ENCODE peak calls at places on chromosomes 13 and 19, in seven cellular contexts. One of them, this sample, is unnamed.

GRCh38 chr13:111175372-111175771 is 60.3 kb downstream of the ARHGEF7 start:
- DNase-seq in mesendoderm: no peak
- DNase-seq in CD8-positive, alpha-beta T cell: no peak
- DNase-seq in thoracic aorta: no peak
- DNase-seq in right cardiac atrium: no peak
- DNase-seq in effector memory CD4-positive, alpha-beta T cell: no peak
- DNase-seq in RWPE2: no peak
- DNase-seq in this sample: no peak

GRCh38 chr13:45368571-45368970 is 27.6 kb upstream of the TPT1 start:
- DNase-seq in effector memory CD4-positive, alpha-beta T cell: no peak
- DNase-seq in right cardiac atrium: no peak
- DNase-seq in CD8-positive, alpha-beta T cell: no peak
- DNase-seq in thoracic aorta: no peak
- DNase-seq in RWPE2: peak; percentile 5
- DNase-seq in mesendoderm: no peak
- DNase-seq in this sample: no peak

GRCh38 chr13:113874579-113875428 is 10.9 kb upstream of the GAS6 start:
- DNase-seq in RWPE2: no peak
- DNase-seq in thoracic aorta: no peak
- DNase-seq in effector memory CD4-positive, alpha-beta T cell: no peak
- DNase-seq in right cardiac atrium: no peak
- DNase-seq in CD8-positive, alpha-beta T cell: peak; percentile 38
- DNase-seq in mesendoderm: no peak
- DNase-seq in this sample: no peak

GRCh38 chr13:105928901-105929300 is 606.6 kb downstream of the EFNB2 start:
- DNase-seq in CD8-positive, alpha-beta T cell: no peak
- DNase-seq in thoracic aorta: no peak
- DNase-seq in RWPE2: no peak
- DNase-seq in right cardiac atrium: no peak
- DNase-seq in mesendoderm: no peak
- DNase-seq in effector memory CD4-positive, alpha-beta T cell: no peak
- DNase-seq in this sample: no peak

GRCh38 chr19:28987177-28987576 is 225.8 kb downstream of the UQCRFS1 start:
- DNase-seq in right cardiac atrium: no peak
- DNase-seq in RWPE2: no peak
- DNase-seq in effector memory CD4-positive, alpha-beta T cell: no peak
- DNase-seq in thoracic aorta: no peak
- DNase-seq in CD8-positive, alpha-beta T cell: no peak
- DNase-seq in mesendoderm: no peak
- DNase-seq in this sample: no peak

GRCh38 chr13:50224534-50224933 is 209.3 kb downstream of the KCNRG start:
- DNase-seq in effector memory CD4-positive, alpha-beta T cell: no peak
- DNase-seq in thoracic aorta: no peak
- DNase-seq in right cardiac atrium: no peak
- DNase-seq in CD8-positive, alpha-beta T cell: no peak
- DNase-seq in RWPE2: no peak
- DNase-seq in mesendoderm: no peak
- DNase-seq in this sample: no peak

GRCh38 chr13:59464926-59465325 is 698.8 kb downstream of the DIAPH3 start:
- DNase-seq in RWPE2: no peak
- DNase-seq in mesendoderm: no peak
- DNase-seq in effector memory CD4-positive, alpha-beta T cell: no peak
- DNase-seq in CD8-positive, alpha-beta T cell: no peak
- DNase-seq in right cardiac atrium: no peak
- DNase-seq in thoracic aorta: no peak
- DNase-seq in this sample: no peak

GRCh38 chr19:38815059-38816001 is 2.6 kb upstream of the LGALS4 start:
- DNase-seq in effector memory CD4-positive, alpha-beta T cell: no peak
- DNase-seq in thoracic aorta: no peak
- DNase-seq in right cardiac atrium: no peak
- DNase-seq in mesendoderm: no peak
- DNase-seq in RWPE2: no peak
- DNase-seq in CD8-positive, alpha-beta T cell: no peak
- DNase-seq in this sample: no peak

GRCh38 chr13:20828540-20829364 is 55.0 kb upstream of the EEF1AKMT1 start:
- DNase-seq in mesendoderm: peak; percentile 63
- DNase-seq in effector memory CD4-positive, alpha-beta T cell: no peak
- DNase-seq in thoracic aorta: no peak
- DNase-seq in CD8-positive, alpha-beta T cell: no peak
- DNase-seq in RWPE2: no peak
- DNase-seq in right cardiac atrium: no peak
- DNase-seq in this sample: peak; percentile 65

GRCh38 chr13:24671367-24672117 is 8.7 kb upstream of the ATP12A start:
- DNase-seq in thoracic aorta: no peak
- DNase-seq in effector memory CD4-positive, alpha-beta T cell: no peak
- DNase-seq in right cardiac atrium: no peak
- DNase-seq in mesendoderm: peak; percentile 94
- DNase-seq in RWPE2: peak; percentile 72
- DNase-seq in CD8-positive, alpha-beta T cell: no peak
- DNase-seq in this sample: no peak

GRCh38 chr19:3586124-3586626 is 897 bp downstream of the GIPC3 start:
- DNase-seq in CD8-positive, alpha-beta T cell: peak; percentile 79
- DNase-seq in thoracic aorta: no peak
- DNase-seq in RWPE2: no peak
- DNase-seq in right cardiac atrium: no peak
- DNase-seq in mesendoderm: no peak
- DNase-seq in effector memory CD4-positive, alpha-beta T cell: no peak
- DNase-seq in this sample: no peak

GRCh38 chr19:11495481-11495880 is 10.2 kb downstream of the ZNF653 start:
- DNase-seq in CD8-positive, alpha-beta T cell: no peak
- DNase-seq in mesendoderm: no peak
- DNase-seq in RWPE2: no peak
- DNase-seq in right cardiac atrium: no peak
- DNase-seq in effector memory CD4-positive, alpha-beta T cell: no peak
- DNase-seq in thoracic aorta: no peak
- DNase-seq in this sample: no peak

GRCh38 chr19:46901701-46902401 is 41.1 kb downstream of the ARHGAP35 start:
- DNase-seq in effector memory CD4-positive, alpha-beta T cell: no peak
- DNase-seq in RWPE2: no peak
- DNase-seq in mesendoderm: no peak
- DNase-seq in CD8-positive, alpha-beta T cell: no peak
- DNase-seq in right cardiac atrium: no peak
- DNase-seq in thoracic aorta: no peak
- DNase-seq in this sample: no peak

GRCh38 chr13:36475468-36475867 is 43.2 kb downstream of the CCNA1 start:
- DNase-seq in right cardiac atrium: no peak
- DNase-seq in mesendoderm: peak; percentile 76
- DNase-seq in effector memory CD4-positive, alpha-beta T cell: no peak
- DNase-seq in RWPE2: no peak
- DNase-seq in CD8-positive, alpha-beta T cell: no peak
- DNase-seq in thoracic aorta: no peak
- DNase-seq in this sample: no peak

GRCh38 chr13:29676535-29676934 is 81.0 kb upstream of the SLC7A1 start:
- DNase-seq in RWPE2: no peak
- DNase-seq in effector memory CD4-positive, alpha-beta T cell: no peak
- DNase-seq in right cardiac atrium: no peak
- DNase-seq in mesendoderm: peak; percentile 3
- DNase-seq in CD8-positive, alpha-beta T cell: no peak
- DNase-seq in thoracic aorta: no peak
- DNase-seq in this sample: no peak

GRCh38 chr13:81473366-81473899 is 1132.5 kb upstream of the SPRY2 start:
- DNase-seq in effector memory CD4-positive, alpha-beta T cell: no peak
- DNase-seq in RWPE2: no peak
- DNase-seq in CD8-positive, alpha-beta T cell: no peak
- DNase-seq in thoracic aorta: no peak
- DNase-seq in mesendoderm: no peak
- DNase-seq in right cardiac atrium: no peak
- DNase-seq in this sample: no peak

GRCh38 chr19:42277821-42278809 is 9.1 kb downstream of the CIC start:
- DNase-seq in right cardiac atrium: peak; percentile 69
- DNase-seq in effector memory CD4-positive, alpha-beta T cell: no peak
- DNase-seq in thoracic aorta: no peak
- DNase-seq in CD8-positive, alpha-beta T cell: no peak
- DNase-seq in RWPE2: peak; percentile 86
- DNase-seq in mesendoderm: no peak
- DNase-seq in this sample: no peak

GRCh38 chr19:1324792-1325567 is 39.3 kb downstream of the EFNA2 start:
- DNase-seq in mesendoderm: no peak
- DNase-seq in right cardiac atrium: peak; percentile 85
- DNase-seq in thoracic aorta: no peak
- DNase-seq in RWPE2: no peak
- DNase-seq in CD8-positive, alpha-beta T cell: no peak
- DNase-seq in effector memory CD4-positive, alpha-beta T cell: no peak
- DNase-seq in this sample: no peak

GRCh38 chr13:82436099-82436585 is 1446.1 kb downstream of the SLITRK1 start:
- DNase-seq in mesendoderm: no peak
- DNase-seq in right cardiac atrium: no peak
- DNase-seq in thoracic aorta: no peak
- DNase-seq in RWPE2: no peak
- DNase-seq in CD8-positive, alpha-beta T cell: no peak
- DNase-seq in effector memory CD4-positive, alpha-beta T cell: no peak
- DNase-seq in this sample: no peak

GRCh38 chr19:39599116-39599515 is 3.2 kb upstream of the LGALS13 start:
- DNase-seq in CD8-positive, alpha-beta T cell: no peak
- DNase-seq in mesendoderm: peak; percentile 54
- DNase-seq in RWPE2: no peak
- DNase-seq in effector memory CD4-positive, alpha-beta T cell: no peak
- DNase-seq in right cardiac atrium: no peak
- DNase-seq in thoracic aorta: no peak
- DNase-seq in this sample: no peak

GRCh38 chr19:43618921-43619261 is 538 bp downstream of the ZNF428 start:
- DNase-seq in CD8-positive, alpha-beta T cell: no peak
- DNase-seq in RWPE2: no peak
- DNase-seq in effector memory CD4-positive, alpha-beta T cell: no peak
- DNase-seq in thoracic aorta: no peak
- DNase-seq in right cardiac atrium: no peak
- DNase-seq in mesendoderm: no peak
- DNase-seq in this sample: no peak

GRCh38 chr19:46753420-46754155 is 7.3 kb upstream of the STRN4 start:
- DNase-seq in RWPE2: no peak
- DNase-seq in effector memory CD4-positive, alpha-beta T cell: peak; percentile 50
- DNase-seq in right cardiac atrium: peak; percentile 78
- DNase-seq in CD8-positive, alpha-beta T cell: peak; percentile 72
- DNase-seq in mesendoderm: peak; percentile 70
- DNase-seq in thoracic aorta: no peak
- DNase-seq in this sample: peak; percentile 68

DNA sequence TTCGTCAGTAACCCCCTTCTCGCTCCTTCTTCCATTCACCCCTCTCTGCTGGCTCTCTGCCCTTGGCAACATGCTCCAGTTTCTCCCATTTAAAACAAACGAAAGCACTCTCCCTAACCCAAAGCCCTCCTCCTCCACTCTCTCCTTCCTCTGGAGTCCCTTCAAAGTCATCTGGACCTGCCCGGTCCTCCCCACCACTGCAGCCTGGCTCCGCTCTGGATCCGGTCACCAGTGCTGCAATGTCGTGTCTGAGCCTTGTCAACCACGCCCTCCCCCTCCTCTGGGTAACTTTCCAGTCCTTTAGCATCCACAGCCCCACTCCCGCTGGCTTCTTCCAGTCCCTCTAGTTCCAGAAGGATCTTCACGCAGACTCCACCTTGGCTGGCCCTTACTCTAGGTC is 55.0 kb downstream of the STK24 start:
- DNase-seq in right cardiac atrium: no peak
- DNase-seq in mesendoderm: peak; percentile 35
- DNase-seq in effector memory CD4-positive, alpha-beta T cell: no peak
- DNase-seq in thoracic aorta: no peak
- DNase-seq in CD8-positive, alpha-beta T cell: no peak
- DNase-seq in RWPE2: no peak
- DNase-seq in this sample: no peak
- H3K4me1 ChIP-seq in right cardiac atrium: peaks cover 22% of the 10 kb centered on the region
- H3K4me1 ChIP-seq in mesendoderm: peaks cover 18% of the 10 kb centered on the region
- H3K4me1 ChIP-seq in effector memory CD4-positive, alpha-beta T cell: peaks cover 61% of the 10 kb centered on the region
- H3K4me1 ChIP-seq in thoracic aorta: peaks cover 15% of the 10 kb centered on the region
- H3K4me1 ChIP-seq in CD8-positive, alpha-beta T cell: peaks cover 68% of the 10 kb centered on the region
- H3K4me1 ChIP-seq in RWPE2: no peaks in the 10 kb centered on the region
- H3K4me1 ChIP-seq in this sample: peaks cover 100% of the 10 kb centered on the region

GRCh38 chr13:92012787-92013186 is 614.4 kb downstream of the GPC5 start:
- DNase-seq in CD8-positive, alpha-beta T cell: no peak
- DNase-seq in thoracic aorta: no peak
- DNase-seq in right cardiac atrium: no peak
- DNase-seq in effector memory CD4-positive, alpha-beta T cell: no peak
- DNase-seq in mesendoderm: no peak
- DNase-seq in RWPE2: no peak
- DNase-seq in this sample: no peak
- H3K27ac ChIP-seq in CD8-positive, alpha-beta T cell: no peak overlapping the region
- H3K27ac ChIP-seq in thoracic aorta: no peak overlapping the region
- H3K27ac ChIP-seq in right cardiac atrium: no peak overlapping the region
- H3K27ac ChIP-seq in effector memory CD4-positive, alpha-beta T cell: no peak overlapping the region
- H3K27ac ChIP-seq in mesendoderm: no peak overlapping the region
- H3K27ac ChIP-seq in RWPE2: no peak overlapping the region
- H3K27ac ChIP-seq in this sample: no peak overlapping the region

GRCh38 chr13:94952787-94953186 is 240.4 kb upstream of the SOX21 start:
- DNase-seq in right cardiac atrium: no peak
- DNase-seq in CD8-positive, alpha-beta T cell: no peak
- DNase-seq in thoracic aorta: no peak
- DNase-seq in RWPE2: no peak
- DNase-seq in mesendoderm: no peak
- DNase-seq in effector memory CD4-positive, alpha-beta T cell: no peak
- DNase-seq in this sample: no peak

GRCh38 chr13:94947392-94947791 is 235.0 kb upstream of the SOX21 start:
- DNase-seq in mesendoderm: no peak
- DNase-seq in effector memory CD4-positive, alpha-beta T cell: no peak
- DNase-seq in right cardiac atrium: no peak
- DNase-seq in CD8-positive, alpha-beta T cell: no peak
- DNase-seq in RWPE2: no peak
- DNase-seq in thoracic aorta: no peak
- DNase-seq in this sample: no peak

GRCh38 chr13:94947965-94948371 is 235.6 kb upstream of the SOX21 start:
- DNase-seq in right cardiac atrium: no peak
- DNase-seq in RWPE2: no peak
- DNase-seq in effector memory CD4-positive, alpha-beta T cell: no peak
- DNase-seq in CD8-positive, alpha-beta T cell: no peak
- DNase-seq in mesendoderm: no peak
- DNase-seq in thoracic aorta: no peak
- DNase-seq in this sample: no peak

DNA sequence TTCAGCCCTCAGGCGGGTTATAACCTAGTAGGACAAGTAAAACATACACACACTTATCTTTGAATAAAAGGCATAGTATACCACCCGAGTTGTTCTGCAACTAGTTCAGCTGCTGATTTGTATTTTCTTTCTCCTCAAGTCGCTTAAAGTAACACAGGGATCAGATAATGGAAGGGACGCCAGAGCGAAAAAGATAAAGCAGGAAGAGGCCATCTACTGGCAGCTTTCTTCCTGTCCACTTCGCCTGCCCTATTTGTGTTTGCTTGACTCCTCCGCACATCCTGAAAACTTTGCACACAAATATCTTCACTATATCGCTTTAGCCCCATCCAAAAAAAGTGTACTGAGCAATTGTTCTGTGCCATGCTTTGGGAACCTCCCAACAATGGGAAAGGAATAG is 238.0 kb upstream of the SOX21 start:
- DNase-seq in right cardiac atrium: no peak
- DNase-seq in mesendoderm: peak; percentile 62
- DNase-seq in RWPE2: no peak
- DNase-seq in effector memory CD4-positive, alpha-beta T cell: no peak
- DNase-seq in thoracic aorta: no peak
- DNase-seq in CD8-positive, alpha-beta T cell: no peak
- DNase-seq in this sample: no peak
- H3K4me1 ChIP-seq in right cardiac atrium: no peaks in the 10 kb centered on the region
- H3K4me1 ChIP-seq in mesendoderm: no peaks in the 10 kb centered on the region
- H3K4me1 ChIP-seq in RWPE2: no peaks in the 10 kb centered on the region
- H3K4me1 ChIP-seq in effector memory CD4-positive, alpha-beta T cell: no peaks in the 10 kb centered on the region
- H3K4me1 ChIP-seq in thoracic aorta: no peaks in the 10 kb centered on the region
- H3K4me1 ChIP-seq in CD8-positive, alpha-beta T cell: no peaks in the 10 kb centered on the region
- H3K4me1 ChIP-seq in this sample: no peaks in the 10 kb centered on the region

DNA sequence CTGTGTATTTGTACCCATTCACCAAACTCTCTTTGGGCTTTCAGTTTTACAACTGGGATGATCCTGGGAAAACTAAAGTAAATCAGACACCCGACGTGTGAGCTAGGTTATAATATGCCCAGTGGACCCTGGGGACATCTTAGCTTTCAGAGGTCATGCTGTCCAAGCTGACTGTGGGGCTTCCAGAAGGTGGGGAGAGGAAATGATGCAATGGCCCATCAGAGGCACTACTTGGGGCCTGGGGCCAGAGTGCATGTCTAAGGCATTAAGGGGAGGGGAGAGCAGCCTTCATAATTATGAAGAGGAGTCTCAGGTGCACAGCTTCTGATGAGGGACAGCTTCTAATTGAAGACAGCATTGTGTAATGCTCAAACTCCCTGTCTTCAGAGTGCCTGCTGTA is 30.9 kb downstream of the ALOX5AP start:
- DNase-seq in effector memory CD4-positive, alpha-beta T cell: no peak
- DNase-seq in right cardiac atrium: no peak
- DNase-seq in thoracic aorta: no peak
- DNase-seq in RWPE2: no peak
- DNase-seq in CD8-positive, alpha-beta T cell: no peak
- DNase-seq in mesendoderm: no peak
- DNase-seq in this sample: no peak
- H3K27ac ChIP-seq in effector memory CD4-positive, alpha-beta T cell: no peak overlapping the region
- H3K27ac ChIP-seq in right cardiac atrium: no peak overlapping the region
- H3K27ac ChIP-seq in thoracic aorta: no peak overlapping the region
- H3K27ac ChIP-seq in RWPE2: no peak overlapping the region
- H3K27ac ChIP-seq in CD8-positive, alpha-beta T cell: no peak overlapping the region
- H3K27ac ChIP-seq in mesendoderm: no peak overlapping the region
- H3K27ac ChIP-seq in this sample: no peak overlapping the region

This sample was measured in CD4-positive, alpha-beta memory T cell.